ENCODE peak calls at places on chromosomes 6 and 20, in four cellular contexts. E is ovary, Q is psoas muscle, A is lower lobe of right lung. F is an unnamed sample.

GRCh38 chr6:30778001-30778400 is 33.7 kb upstream of the IER3 start:
- DNase-seq in Q (no peak), A (no peak), E (no peak), F (no peak)

GRCh38 chr6:68633654-68634502 is 1.2 kb upstream of the ADGRB3 start:
- DNase-seq in E (no peak), Q (no peak), A (no peak), F (no peak)

GRCh38 chr20:9611921-9612320 is 97.5 kb downstream of the LAMP5 start:
- DNase-seq in A (no peak), E (no peak), Q (no peak), F (no peak)

GRCh38 chr6:13679996-13680395 is 31.6 kb downstream of the RANBP9 start:
- DNase-seq in Q (no peak), A (no peak), E (no peak), F (no peak)

GRCh38 chr6:165895421-165896165 is 232.6 kb upstream of the PDE10A start:
- DNase-seq in Q (no peak), A (no peak), E (peak), F (no peak)

GRCh38 chr6:46023216-46023915 is 7.7 kb upstream of the CLIC5 start:
- DNase-seq in E (no peak), A (no peak), Q (no peak), F (no peak)

GRCh38 chr6:112717401-112717800 is 370.3 kb downstream of the RFPL4B start:
- DNase-seq in Q (no peak), E (no peak), A (no peak), F (no peak)

GRCh38 chr6:119862719-119863118 is 513.2 kb upstream of the MAN1A1 start:
- DNase-seq in A (no peak), E (no peak), Q (no peak), F (no peak)

GRCh38 chr6:106084106-106084963 is 1.8 kb upstream of the PRDM1 start:
- DNase-seq in Q (no peak), E (no peak), A (no peak), F (no peak)

GRCh38 chr6:116386581-116387299 is 16.0 kb downstream of the DSE start:
- DNase-seq in Q (no peak), A (no peak), E (no peak), F (no peak)

GRCh38 chr6:3739311-3739897 is 12.1 kb downstream of the PXDC1 start:
- DNase-seq in E (no peak), A (no peak), Q (no peak), F (no peak)

GRCh38 chr20:50586531-50587232 is 76.5 kb downstream of the PTPN1 start:
- DNase-seq in Q (no peak), E (no peak), A (peak), F (no peak)

GRCh38 chr6:107122748-107123147 is 7.4 kb upstream of the BEND3 start:
- DNase-seq in E (no peak), A (no peak), Q (no peak), F (no peak)

GRCh38 chr20:17643531-17644188 is 38.4 kb downstream of the RRBP1 start:
- DNase-seq in Q (no peak), E (no peak), A (peak), F (no peak)

GRCh38 chr6:167654389-167654788 is 172.3 kb upstream of the AFDN start:
- DNase-seq in Q (no peak), E (no peak), A (no peak), F (no peak)

GRCh38 chr6:165834613-165835259 is 171.7 kb upstream of the PDE10A start:
- DNase-seq in E (peak), Q (no peak), A (peak), F (peak)

GRCh38 chr6:39225946-39226437 is 3.3 kb downstream of the KCNK5 start:
- DNase-seq in Q (no peak), A (no peak), E (no peak), F (no peak)

GRCh38 chr6:15110721-15111354 is 135.0 kb upstream of the JARID2 start:
- DNase-seq in Q (no peak), A (no peak), E (no peak), F (no peak)

GRCh38 chr6:85660181-85660611 is 17.5 kb upstream of the SYNCRIP start:
- DNase-seq in Q (peak), A (no peak), E (no peak), F (no peak)

GRCh38 chr6:122491915-122492537 is 20.4 kb upstream of the SERINC1 start:
- DNase-seq in A (peak), Q (peak), E (peak), F (peak)

GRCh38 chr20:62330576-62331317 is 27.9 kb downstream of the ADRM1 start:
- DNase-seq in Q (peak), E (no peak), A (no peak), F (no peak)

GRCh38 chr6:3398755-3399671 is 57.8 kb downstream of the SLC22A23 start:
- DNase-seq in A (no peak), E (no peak), Q (no peak), F (peak)

GRCh38 chr20:3563548-3564177 is 92.8 kb downstream of the ATRN start:
- DNase-seq in Q (no peak), E (no peak), A (no peak), F (no peak)

GRCh38 chr20:63094767-63095499 is 88.2 kb upstream of the BHLHE23 start:
- DNase-seq in Q (no peak), A (peak), E (no peak), F (no peak)

GRCh38 chr20:31594558-31595379 is 10.3 kb upstream of the ID1 start:
- DNase-seq in A (peak), Q (peak), E (no peak), F (no peak)

GRCh38 chr20:9576695-9577094 is 62.3 kb downstream of the LAMP5 start:
- DNase-seq in A (no peak), E (no peak), Q (no peak), F (no peak)

GRCh38 chr20:32382102-32382950 is 24.2 kb downstream of the ASXL1 start:
- DNase-seq in Q (no peak), E (no peak), A (no peak), F (no peak)

GRCh38 chr6:42820509-42821340 is 38.9 kb downstream of the BICRAL start:
- DNase-seq in A (no peak), Q (peak), E (no peak), F (peak)

GRCh38 chr6:21109421-21110178 is 484.0 kb upstream of the SOX4 start:
- DNase-seq in E (no peak), Q (no peak), A (no peak), F (no peak)

GRCh38 chr20:32474967-32475819 is 109.9 kb downstream of the NOL4L start:
- DNase-seq in Q (peak), E (peak), A (peak), F (peak)

GRCh38 chr20:9617940-9618339 is 103.5 kb downstream of the LAMP5 start:
- DNase-seq in Q (no peak), E (no peak), A (no peak), F (no peak)

GRCh38 chr20:22929661-22930060 is 105.5 kb upstream of the SSTR4 start:
- DNase-seq in A (no peak), E (no peak), Q (no peak), F (no peak)

GRCh38 chr20:23586735-23587525 is 18.6 kb upstream of the CST9L start:
- DNase-seq in Q (no peak), E (no peak), A (no peak), F (no peak)

GRCh38 chr20:1434571-1435336 is 31.9 kb downstream of the NSFL1C start:
- DNase-seq in Q (no peak), A (no peak), E (no peak), F (no peak)

GRCh38 chr6:163940705-163941470 is 526.4 kb downstream of the QKI start:
- DNase-seq in A (no peak), Q (no peak), E (no peak), F (no peak)

GRCh38 chr20:57596998-57597939 is 23.0 kb downstream of the ZBP1 start:
- DNase-seq in E (peak), A (peak), Q (peak), F (peak)

GRCh38 chr6:132675002-132675401 is 16.0 kb upstream of the TAAR1 start:
- DNase-seq in A (no peak), E (no peak), Q (no peak), F (no peak)

GRCh38 chr6:125749864-125750691 is 646 bp downstream of the HEY2 start:
- DNase-seq in Q (peak), E (peak), A (no peak), F (no peak)
- H3K4me3 ChIP-seq in Q (peak), E (peak), A (peak), F (peak)

GRCh38 chr6:151242420-151242841 is 2.7 kb downstream of the AKAP12 start:
- DNase-seq in Q (no peak), A (no peak), E (peak), F (peak)
- H3K4me3 ChIP-seq in Q (peak), A (peak), E (peak), F (peak)

GRCh38 chr6:148967128-148967527 is 220.3 kb downstream of the UST start:
- DNase-seq in E (no peak), Q (no peak), A (no peak), F (no peak)

GRCh38 chr6:148969679-148970078 is 222.8 kb downstream of the UST start:
- DNase-seq in E (no peak), Q (peak), A (no peak), F (peak)

GRCh38 chr6:148968636-148969270 is 221.9 kb downstream of the UST start:
- DNase-seq in E (no peak), Q (no peak), A (no peak), F (no peak)

GRCh38 chr6:148969271-148969666 is 222.4 kb downstream of the UST start:
- DNase-seq in E (no peak), Q (no peak), A (no peak), F (no peak)

DNA sequence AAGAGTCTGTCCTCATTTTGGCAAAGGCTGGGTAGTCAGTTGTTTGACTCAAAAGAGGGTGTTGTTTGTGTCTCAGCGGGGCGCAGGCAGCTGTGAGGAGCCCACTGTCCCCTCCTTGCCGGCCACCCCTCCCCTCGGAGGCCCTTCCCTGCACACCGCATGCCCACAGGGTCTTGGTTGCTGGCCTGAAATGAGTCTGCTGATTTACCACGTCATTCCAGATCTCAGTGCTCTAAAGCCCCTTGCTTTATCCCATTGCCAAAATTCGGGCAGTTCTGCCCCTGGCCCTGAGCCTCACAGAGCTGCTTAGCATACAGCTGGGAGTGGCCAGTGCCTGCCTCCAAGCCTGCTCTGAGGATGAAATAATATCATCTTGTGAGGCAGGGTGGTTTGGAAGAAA is 220.7 kb downstream of the UST start:
- DNase-seq in E (no peak), A (no peak), Q (no peak), F (no peak)
- H3K4me3 ChIP-seq in E (no peak), A (no peak), Q (no peak), F (no peak)

GRCh38 chr6:391559-392440 is at the start of gene IRF4:
- DNase-seq in Q (no peak), E (no peak), A (no peak), F (no peak)

GRCh38 chr6:394641-395289 is 3.2 kb downstream of the IRF4 start:
- DNase-seq in Q (no peak), E (no peak), A (no peak), F (no peak)

GRCh38 chr6:393391-394221 is 2.1 kb downstream of the IRF4 start:
- DNase-seq in E (no peak), Q (no peak), A (no peak), F (no peak)

GRCh38 chr6:390914-391558 is 516 bp upstream of the IRF4 start:
- DNase-seq in A (no peak), E (no peak), Q (no peak), F (no peak)

GRCh38 chr6:392441-393390 is 1.2 kb downstream of the IRF4 start:
- DNase-seq in A (no peak), Q (no peak), E (no peak), F (no peak)
- H3K4me3 ChIP-seq in A (peak), Q (peak), E (peak), F (no peak)

GRCh38 chr6:144217264-144217663 is 66.9 kb downstream of the STX11 start:
- DNase-seq in E (no peak), Q (no peak), A (no peak), F (no peak)
- H3K4me3 ChIP-seq in E (peak), Q (peak), A (peak), F (peak)

DNA sequence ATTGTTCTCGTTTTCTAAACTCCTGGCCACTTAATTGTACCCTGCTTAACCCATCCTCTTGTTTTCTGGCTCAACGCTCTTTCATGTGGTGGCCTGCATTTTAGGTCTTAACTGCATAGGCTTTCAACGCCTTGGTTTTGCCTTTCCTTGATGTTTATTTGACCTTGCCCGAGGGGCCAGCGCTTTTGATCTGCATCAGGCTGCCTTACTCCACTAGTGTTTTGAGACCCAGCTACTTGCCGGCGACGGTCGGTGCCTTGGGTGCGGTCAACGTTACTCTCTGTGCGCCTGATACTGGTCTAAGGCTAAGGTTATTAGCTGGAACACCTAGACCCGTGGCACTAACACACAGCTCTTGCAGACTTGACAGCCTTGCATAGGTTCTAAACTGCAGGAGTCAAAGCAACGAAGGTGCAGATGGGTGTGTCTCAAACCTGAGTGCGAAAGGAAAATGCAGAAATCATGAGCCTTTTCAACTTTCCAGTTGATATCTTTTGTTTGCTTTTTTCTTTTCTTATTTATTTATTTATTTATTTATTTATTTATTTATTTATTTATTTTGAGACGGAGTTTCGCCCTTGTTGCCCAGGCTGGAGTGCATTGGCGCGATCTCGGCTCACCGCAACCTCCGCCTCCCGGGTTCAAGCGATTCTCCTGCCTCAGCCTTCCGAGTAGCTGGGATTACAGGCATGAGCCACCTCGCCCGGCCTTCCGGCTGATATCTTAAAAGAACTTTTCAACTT is 138.8 kb downstream of the HFE start:
- DNase-seq in A (no peak), Q (no peak), E (no peak), F (no peak)
- H3K4me3 ChIP-seq in A (no peak), Q (peak), E (no peak), F (no peak)

F was measured in sigmoid colon.